ENCODE peak calls at places on chromosomes 6 and 20, in five cellular contexts. One of them, this sample, is unnamed.
A peak's percentile ranks its signal among the peaks of the same experiment; 100 is the strongest.

GRCh38 chr6:42278131-42278853 is 60.6 kb upstream of the MRPS10 start:
- DNase-seq in Peyer's patch: no peak
- DNase-seq in thyroid gland: no peak
- DNase-seq in body of pancreas: no peak
- DNase-seq in GM23248: no peak
- DNase-seq in this sample: no peak

GRCh38 chr6:129938242-129939020 is 77.3 kb upstream of the TMEM244 start:
- DNase-seq in body of pancreas: no peak
- DNase-seq in thyroid gland: no peak
- DNase-seq in GM23248: no peak
- DNase-seq in Peyer's patch: no peak
- DNase-seq in this sample: no peak

GRCh38 chr6:116996842-116997241 is 119.8 kb downstream of the RFX6 start:
- DNase-seq in GM23248: no peak
- DNase-seq in body of pancreas: no peak
- DNase-seq in thyroid gland: no peak
- DNase-seq in Peyer's patch: no peak
- DNase-seq in this sample: no peak

GRCh38 chr6:11050735-11051134 is 6.6 kb upstream of the ELOVL2 start:
- DNase-seq in thyroid gland: no peak
- DNase-seq in body of pancreas: no peak
- DNase-seq in GM23248: peak; percentile 44
- DNase-seq in Peyer's patch: no peak
- DNase-seq in this sample: no peak

GRCh38 chr6:149563203-149563927 is 2.8 kb upstream of the GINM1 start:
- DNase-seq in body of pancreas: no peak
- DNase-seq in thyroid gland: no peak
- DNase-seq in GM23248: peak; percentile 84
- DNase-seq in Peyer's patch: no peak
- DNase-seq in this sample: no peak

GRCh38 chr6:24996145-24996836 is 60.5 kb upstream of the RIPOR2 start:
- DNase-seq in GM23248: no peak
- DNase-seq in Peyer's patch: no peak
- DNase-seq in body of pancreas: no peak
- DNase-seq in thyroid gland: no peak
- DNase-seq in this sample: no peak

GRCh38 chr6:11223296-11223695 is 9.2 kb downstream of the NEDD9 start:
- DNase-seq in GM23248: no peak
- DNase-seq in Peyer's patch: no peak
- DNase-seq in thyroid gland: no peak
- DNase-seq in body of pancreas: no peak
- DNase-seq in this sample: no peak

GRCh38 chr20:35506872-35507638 is 22.4 kb downstream of the C20orf173 start:
- DNase-seq in Peyer's patch: no peak
- DNase-seq in body of pancreas: no peak
- DNase-seq in GM23248: peak; percentile 39
- DNase-seq in thyroid gland: no peak
- DNase-seq in this sample: no peak

GRCh38 chr20:20812141-20812540 is 99.7 kb upstream of the RALGAPA2 start:
- DNase-seq in Peyer's patch: no peak
- DNase-seq in GM23248: no peak
- DNase-seq in thyroid gland: no peak
- DNase-seq in body of pancreas: no peak
- DNase-seq in this sample: no peak

GRCh38 chr6:128882991-128883571 is at the start of gene LAMA2:
- DNase-seq in Peyer's patch: no peak
- DNase-seq in body of pancreas: peak; percentile 31
- DNase-seq in GM23248: peak; percentile 85
- DNase-seq in thyroid gland: peak; percentile 58
- DNase-seq in this sample: peak; percentile 37

GRCh38 chr6:138160329-138161117 is 1.2 kb upstream of the ARFGEF3 start:
- DNase-seq in Peyer's patch: no peak
- DNase-seq in GM23248: no peak
- DNase-seq in body of pancreas: no peak
- DNase-seq in thyroid gland: no peak
- DNase-seq in this sample: peak; percentile 49

GRCh38 chr6:5684320-5684719 is 322.4 kb downstream of the NRN1 start:
- DNase-seq in thyroid gland: no peak
- DNase-seq in body of pancreas: no peak
- DNase-seq in Peyer's patch: no peak
- DNase-seq in GM23248: peak; percentile 38
- DNase-seq in this sample: no peak

GRCh38 chr6:10873374-10873773 is 8.5 kb downstream of the GCM2 start:
- DNase-seq in Peyer's patch: no peak
- DNase-seq in body of pancreas: no peak
- DNase-seq in thyroid gland: no peak
- DNase-seq in GM23248: no peak
- DNase-seq in this sample: no peak

GRCh38 chr6:165742047-165742446 is 79.0 kb upstream of the PDE10A start:
- DNase-seq in thyroid gland: no peak
- DNase-seq in Peyer's patch: no peak
- DNase-seq in GM23248: no peak
- DNase-seq in body of pancreas: no peak
- DNase-seq in this sample: no peak

GRCh38 chr6:107866606-107867301 is 42.6 kb upstream of the SCML4 start:
- DNase-seq in GM23248: peak; percentile 65
- DNase-seq in thyroid gland: no peak
- DNase-seq in body of pancreas: peak; percentile 33
- DNase-seq in Peyer's patch: no peak
- DNase-seq in this sample: no peak

GRCh38 chr6:125886914-125887313 is 69.7 kb upstream of the HINT3 start:
- DNase-seq in GM23248: no peak
- DNase-seq in body of pancreas: no peak
- DNase-seq in thyroid gland: no peak
- DNase-seq in Peyer's patch: no peak
- DNase-seq in this sample: no peak

GRCh38 chr6:70166088-70166958 is 136.6 kb downstream of the COL9A1 start:
- DNase-seq in GM23248: peak; percentile 75
- DNase-seq in Peyer's patch: no peak
- DNase-seq in thyroid gland: peak; percentile 23
- DNase-seq in body of pancreas: peak; percentile 71
- DNase-seq in this sample: peak; percentile 6

GRCh38 chr6:154962751-154963150 is 32.4 kb upstream of the TIAM2 start:
- DNase-seq in Peyer's patch: no peak
- DNase-seq in thyroid gland: no peak
- DNase-seq in GM23248: peak; percentile 76
- DNase-seq in body of pancreas: no peak
- DNase-seq in this sample: no peak

GRCh38 chr20:38450412-38450975 is 15.4 kb upstream of the SNHG17 start:
- DNase-seq in thyroid gland: no peak
- DNase-seq in Peyer's patch: no peak
- DNase-seq in body of pancreas: no peak
- DNase-seq in GM23248: peak; percentile 77
- DNase-seq in this sample: no peak

GRCh38 chr20:61457725-61458124 is 205.7 kb downstream of the CDH4 start:
- DNase-seq in thyroid gland: no peak
- DNase-seq in Peyer's patch: no peak
- DNase-seq in body of pancreas: no peak
- DNase-seq in GM23248: no peak
- DNase-seq in this sample: no peak

GRCh38 chr6:5652738-5653137 is 354.0 kb downstream of the NRN1 start:
- DNase-seq in thyroid gland: no peak
- DNase-seq in Peyer's patch: no peak
- DNase-seq in body of pancreas: no peak
- DNase-seq in GM23248: no peak
- DNase-seq in this sample: no peak

DNA sequence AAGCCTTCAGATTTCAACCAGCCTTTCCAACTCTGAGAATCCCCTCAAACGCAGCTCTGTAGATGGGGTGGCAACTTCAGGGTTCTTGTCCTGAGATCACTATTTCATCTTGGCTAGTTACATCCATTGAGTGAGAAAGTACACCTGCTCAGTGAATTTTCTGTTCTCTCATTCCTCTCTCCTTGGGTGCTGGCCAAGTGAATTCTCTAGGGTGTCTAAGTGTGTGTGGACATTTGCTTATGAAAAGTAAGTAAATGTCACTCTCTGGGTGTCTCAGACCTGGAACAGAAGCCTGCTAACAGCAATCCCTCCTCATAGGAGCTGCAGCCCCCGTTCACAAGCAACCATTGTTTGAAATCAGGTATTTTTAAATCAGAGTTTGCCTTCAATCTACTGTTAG is 3.8 kb downstream of the RIN2 start:
- DNase-seq in Peyer's patch: no peak
- DNase-seq in body of pancreas: no peak
- DNase-seq in GM23248: no peak
- DNase-seq in thyroid gland: peak; percentile 77
- DNase-seq in this sample: no peak
- H3K27ac ChIP-seq in Peyer's patch: no peak overlapping the region
- H3K27ac ChIP-seq in body of pancreas: no peak overlapping the region
- H3K27ac ChIP-seq in GM23248: no peak overlapping the region
- H3K27ac ChIP-seq in thyroid gland: peak overlapping the region; percentile 97
- H3K27ac ChIP-seq in this sample: no peak overlapping the region

GRCh38 chr6:167094436-167094819 is 28.5 kb upstream of the CCR6 start:
- DNase-seq in body of pancreas: no peak
- DNase-seq in thyroid gland: no peak
- DNase-seq in GM23248: no peak
- DNase-seq in Peyer's patch: no peak
- DNase-seq in this sample: no peak

GRCh38 chr6:167092672-167093339 is 30.1 kb upstream of the CCR6 start:
- DNase-seq in GM23248: no peak
- DNase-seq in body of pancreas: no peak
- DNase-seq in thyroid gland: no peak
- DNase-seq in Peyer's patch: peak; percentile 50
- DNase-seq in this sample: no peak

GRCh38 chr6:167094820-167095637 is 27.9 kb upstream of the CCR6 start:
- DNase-seq in body of pancreas: no peak
- DNase-seq in Peyer's patch: peak; percentile 72
- DNase-seq in thyroid gland: no peak
- DNase-seq in GM23248: no peak
- DNase-seq in this sample: no peak

GRCh38 chr6:167093922-167094432 is 28.9 kb upstream of the CCR6 start:
- DNase-seq in GM23248: peak; percentile 5
- DNase-seq in body of pancreas: no peak
- DNase-seq in Peyer's patch: peak; percentile 83
- DNase-seq in thyroid gland: no peak
- DNase-seq in this sample: no peak

GRCh38 chr6:167093406-167093921 is 29.4 kb upstream of the CCR6 start:
- DNase-seq in body of pancreas: no peak
- DNase-seq in Peyer's patch: no peak
- DNase-seq in thyroid gland: no peak
- DNase-seq in GM23248: no peak
- DNase-seq in this sample: no peak
- H3K4me1 ChIP-seq in body of pancreas: no peaks in the 10 kb centered on the region
- H3K4me1 ChIP-seq in Peyer's patch: no peaks in the 10 kb centered on the region
- H3K4me1 ChIP-seq in thyroid gland: no peaks in the 10 kb centered on the region
- H3K4me1 ChIP-seq in GM23248: no peaks in the 10 kb centered on the region
- H3K4me1 ChIP-seq in this sample: no peaks in the 10 kb centered on the region

GRCh38 chr20:22799687-22800086 is 215.3 kb upstream of the FOXA2 start:
- DNase-seq in thyroid gland: no peak
- DNase-seq in body of pancreas: no peak
- DNase-seq in GM23248: no peak
- DNase-seq in Peyer's patch: no peak
- DNase-seq in this sample: no peak

GRCh38 chr20:22795897-22796296 is 211.5 kb upstream of the FOXA2 start:
- DNase-seq in GM23248: peak; percentile 89
- DNase-seq in Peyer's patch: peak; percentile 16
- DNase-seq in body of pancreas: peak; percentile 59
- DNase-seq in thyroid gland: no peak
- DNase-seq in this sample: no peak

GRCh38 chr20:22795455-22795854 is 211.1 kb upstream of the FOXA2 start:
- DNase-seq in thyroid gland: no peak
- DNase-seq in Peyer's patch: no peak
- DNase-seq in GM23248: no peak
- DNase-seq in body of pancreas: no peak
- DNase-seq in this sample: no peak

GRCh38 chr20:22796465-22797077 is 212.2 kb upstream of the FOXA2 start:
- DNase-seq in GM23248: peak; percentile 29
- DNase-seq in body of pancreas: no peak
- DNase-seq in thyroid gland: no peak
- DNase-seq in Peyer's patch: no peak
- DNase-seq in this sample: no peak

DNA sequence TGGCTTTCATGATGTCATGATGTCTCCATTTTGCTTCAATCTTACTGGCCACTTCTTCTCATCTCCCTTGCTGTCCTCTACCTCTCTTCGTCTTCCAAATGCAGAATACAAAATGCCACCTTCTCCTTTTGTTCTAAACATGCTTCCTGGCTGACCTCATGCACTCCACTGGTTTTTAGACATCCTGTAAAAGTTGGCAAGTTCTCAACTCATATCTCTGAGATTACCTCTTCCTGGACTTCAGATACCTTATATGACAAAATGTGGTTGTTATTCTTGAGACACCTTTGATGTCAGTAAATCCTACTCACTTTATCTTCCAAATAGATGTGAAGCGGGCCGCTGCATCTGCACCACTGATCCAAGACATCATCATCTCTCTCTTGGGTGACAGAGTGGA is 212.7 kb upstream of the FOXA2 start:
- DNase-seq in GM23248: no peak
- DNase-seq in body of pancreas: no peak
- DNase-seq in thyroid gland: no peak
- DNase-seq in Peyer's patch: no peak
- DNase-seq in this sample: no peak
- H3K9me3 ChIP-seq in GM23248: no peaks in the 10 kb centered on the region
- H3K9me3 ChIP-seq in body of pancreas: no peaks in the 10 kb centered on the region
- H3K9me3 ChIP-seq in thyroid gland: no peaks in the 10 kb centered on the region
- H3K9me3 ChIP-seq in Peyer's patch: no peaks in the 10 kb centered on the region
- H3K9me3 ChIP-seq in this sample: no peaks in the 10 kb centered on the region

DNA sequence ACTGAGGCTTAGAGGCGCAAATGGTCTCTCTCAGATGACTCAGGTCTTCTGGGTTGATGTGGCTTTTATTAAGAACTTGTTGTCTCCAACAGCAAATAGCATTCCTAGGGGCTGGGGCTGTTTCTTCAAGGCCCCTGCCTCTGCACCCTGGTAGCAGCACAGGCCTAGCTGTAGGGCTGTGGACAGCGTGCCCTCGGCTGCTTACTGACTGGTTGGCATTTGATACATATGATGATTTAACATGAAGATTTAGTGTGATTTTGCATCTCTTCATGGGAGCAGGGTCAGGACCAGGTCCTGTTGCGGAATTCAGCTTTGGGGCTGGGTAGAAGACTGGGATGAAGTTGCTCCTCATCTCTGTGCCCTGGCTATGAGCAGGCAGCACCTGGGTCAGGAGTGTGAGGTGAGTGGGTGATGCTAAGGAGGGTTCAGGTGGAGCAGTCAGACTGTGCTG is 24.3 kb upstream of the IER3 start:
- DNase-seq in body of pancreas: no peak
- DNase-seq in thyroid gland: no peak
- DNase-seq in Peyer's patch: no peak
- DNase-seq in GM23248: peak; percentile 25
- DNase-seq in this sample: no peak
- H3K27ac ChIP-seq in body of pancreas: no peak overlapping the region
- H3K27ac ChIP-seq in thyroid gland: no peak overlapping the region
- H3K27ac ChIP-seq in Peyer's patch: peak overlapping the region; percentile 50
- H3K27ac ChIP-seq in GM23248: peak overlapping the region; percentile 96
- H3K27ac ChIP-seq in this sample: peak overlapping the region; percentile 58

GRCh38 chr6:43699564-43700186 is 12.1 kb upstream of the MRPS18A start:
- DNase-seq in GM23248: peak; percentile 23
- DNase-seq in thyroid gland: no peak
- DNase-seq in Peyer's patch: no peak
- DNase-seq in body of pancreas: peak; percentile 26
- DNase-seq in this sample: peak; percentile 83
- H3K4me1 ChIP-seq in GM23248: peaks cover 16% of the 10 kb centered on the region
- H3K4me1 ChIP-seq in thyroid gland: peaks cover 74% of the 10 kb centered on the region
- H3K4me1 ChIP-seq in Peyer's patch: no peaks in the 10 kb centered on the region
- H3K4me1 ChIP-seq in body of pancreas: peaks cover 53% of the 10 kb centered on the region
- H3K4me1 ChIP-seq in this sample: peaks cover 5% of the 10 kb centered on the region

This sample was measured in prostate gland.